ENCODE peak calls at places on chromosome 11, in five cellular contexts. A is left ventricle myocardium inferior, N is GM12865, G is testis, S is transverse colon. L is an unnamed sample.

GRCh38 chr11:9090488-9091043 is 833 bp downstream of the SCUBE2 start:
- DNase-seq in A (no peak), S (no peak), G (no peak), N (no peak), L (no peak)

GRCh38 chr11:6298605-6299004 is 21.7 kb downstream of the CAVIN3 start:
- DNase-seq in S (peak; percentile 29), G (peak; percentile 83), N (peak; percentile 55), A (peak; percentile 44), L (peak; percentile 12)

GRCh38 chr11:109298865-109299264 is 123.1 kb upstream of the C11orf87 start:
- DNase-seq in A (no peak), G (no peak), N (no peak), S (no peak), L (peak; percentile 30)

GRCh38 chr11:129333873-129334272 is 41.8 kb upstream of the BARX2 start:
- DNase-seq in A (no peak), S (no peak), N (no peak), G (no peak), L (no peak)

GRCh38 chr11:130188047-130188446 is 28.5 kb downstream of the ST14 start:
- DNase-seq in G (no peak), N (no peak), A (no peak), S (no peak), L (no peak)

GRCh38 chr11:15117751-15118150 is 3.0 kb downstream of the INSC start:
- DNase-seq in G (no peak), A (no peak), S (no peak), N (no peak), L (no peak)

GRCh38 chr11:132187814-132188213 is 817.4 kb downstream of the NTM start:
- DNase-seq in G (no peak), S (no peak), N (no peak), A (no peak), L (no peak)

GRCh38 chr11:3920148-3920852 is 64.8 kb downstream of the STIM1 start:
- DNase-seq in N (peak; percentile 76), G (no peak), A (no peak), S (peak; percentile 49), L (peak; percentile 87)

GRCh38 chr11:119942583-119943338 is 195.2 kb downstream of the TRIM29 start:
- DNase-seq in A (no peak), N (no peak), G (no peak), S (no peak), L (peak; percentile 50)

GRCh38 chr11:9037963-9038362 is 34.2 kb upstream of the NRIP3 start:
- DNase-seq in N (no peak), S (no peak), A (no peak), G (no peak), L (no peak)

DNA sequence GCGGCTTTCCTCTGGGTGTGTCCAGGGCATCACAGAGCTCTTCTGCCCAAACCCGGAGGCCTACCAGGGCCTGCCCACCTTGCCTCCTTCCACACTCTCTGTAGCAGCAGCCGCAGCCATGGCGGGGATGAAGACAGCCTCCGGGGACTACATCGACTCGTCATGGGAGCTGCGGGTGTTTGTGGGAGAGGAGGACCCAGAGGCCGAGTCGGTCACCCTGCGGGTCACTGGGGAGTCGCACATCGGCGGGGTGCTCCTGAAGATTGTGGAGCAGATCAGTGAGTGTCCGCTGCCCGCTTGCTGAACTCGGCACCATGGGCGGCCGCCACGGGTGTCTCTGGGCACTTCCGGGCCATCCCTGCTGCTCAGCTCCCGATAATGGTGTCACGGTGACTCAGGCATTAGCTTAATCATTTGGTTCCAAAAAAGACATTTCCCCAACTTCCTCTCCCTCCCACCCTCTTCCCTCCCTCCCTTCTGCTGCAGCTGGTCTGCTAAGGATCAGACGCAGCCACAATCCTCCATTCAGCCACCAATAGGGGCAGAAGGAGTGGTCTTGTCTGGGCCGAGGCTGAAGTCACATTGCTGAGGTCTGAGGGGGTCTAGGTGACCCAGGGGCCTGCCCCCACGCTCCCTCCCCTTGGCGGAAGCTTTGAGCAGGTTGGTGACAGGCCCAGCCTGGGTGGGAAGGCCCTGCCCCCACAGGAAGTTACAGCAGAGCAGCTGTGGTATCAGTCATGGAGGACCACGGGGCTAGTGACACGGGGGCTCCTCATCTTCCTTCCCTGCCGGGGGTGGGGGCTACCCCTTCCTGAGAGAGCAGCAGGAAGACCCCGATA is 945 bp downstream of the FERMT3 start:
- DNase-seq in S (peak; percentile 74), G (peak; percentile 37), N (peak; percentile 91), A (peak; percentile 69), L (peak; percentile 82)
- H3K4me3 ChIP-seq in S (no peak overlapping the region), G (peak overlapping the region; percentile 24), N (peak overlapping the region; percentile 65), A (peak overlapping the region; percentile 58), L (no peak overlapping the region)

GRCh38 chr11:105862736-105863367 is 159.2 kb downstream of the MSANTD4 start:
- DNase-seq in N (peak; percentile 40), A (no peak), G (no peak), S (no peak), L (peak; percentile 65)
- TF ChIP-seq CTCF in N (peak; percentile 35), A (peak; percentile 73), G (peak; percentile 49), S (peak; percentile 59), L (peak; percentile 65)

GRCh38 chr11:12673601-12673923 is 659 bp upstream of the TEAD1 start:
- DNase-seq in S (no peak), A (no peak), N (no peak), G (no peak), L (no peak)

GRCh38 chr11:12675951-12676711 is 1.9 kb downstream of the TEAD1 start:
- DNase-seq in N (peak; percentile 24), S (no peak), A (no peak), G (peak; percentile 32), L (peak; percentile 58)

GRCh38 chr11:12674571-12674935 is 332 bp downstream of the TEAD1 start:
- DNase-seq in S (peak; percentile 31), A (no peak), N (peak; percentile 52), G (peak; percentile 38), L (no peak)

GRCh38 chr11:12673924-12674570 is at the start of gene TEAD1:
- DNase-seq in S (peak; percentile 97), G (peak; percentile 97), A (peak; percentile 96), N (peak; percentile 94), L (peak; percentile 94)

GRCh38 chr11:12674936-12675696 is 895 bp downstream of the TEAD1 start:
- DNase-seq in G (peak; percentile 64), A (peak; percentile 48), N (no peak), S (no peak), L (no peak)
- H3K4me3 ChIP-seq in G (peak overlapping the region; percentile 86), A (peak overlapping the region; percentile 84), N (peak overlapping the region; percentile 81), S (peak overlapping the region; percentile 72), L (peak overlapping the region; percentile 87)

GRCh38 chr11:102453921-102454320 is 1.4 kb upstream of the TMEM123 start:
- DNase-seq in A (no peak), S (no peak), N (no peak), G (no peak), L (no peak)

GRCh38 chr11:102453286-102453797 is 777 bp upstream of the TMEM123 start:
- DNase-seq in S (no peak), G (peak; percentile 60), N (no peak), A (peak; percentile 30), L (peak; percentile 11)

GRCh38 chr11:102451693-102452460 is 688 bp downstream of the TMEM123 start:
- DNase-seq in G (peak; percentile 78), S (peak; percentile 82), A (peak; percentile 70), N (peak; percentile 91), L (peak; percentile 41)

GRCh38 chr11:102451041-102451692 is 1.4 kb downstream of the TMEM123 start:
- DNase-seq in A (no peak), S (no peak), N (no peak), G (no peak), L (no peak)

GRCh38 chr11:102452461-102453285 is at the start of gene TMEM123:
- DNase-seq in A (peak; percentile 86), N (peak; percentile 91), S (peak; percentile 89), G (peak; percentile 87), L (peak; percentile 44)
- TF ChIP-seq CTCF in A (no peak), N (no peak), S (no peak), G (peak; percentile 7), L (no peak)

GRCh38 chr11:57663975-57664374 is 3.9 kb upstream of the ZDHHC5 start:
- DNase-seq in N (no peak), S (no peak), A (no peak), G (no peak), L (no peak)

GRCh38 chr11:57667065-57667714 is 724 bp upstream of the ZDHHC5 start:
- DNase-seq in S (peak; percentile 96), N (peak; percentile 99), A (peak; percentile 96), G (peak; percentile 100), L (peak; percentile 99)

GRCh38 chr11:57662893-57663292 is 5.0 kb upstream of the ZDHHC5 start:
- DNase-seq in A (no peak), G (no peak), S (no peak), N (no peak), L (no peak)

GRCh38 chr11:57668467-57668890 is 565 bp downstream of the ZDHHC5 start:
- DNase-seq in A (no peak), N (peak; percentile 47), S (peak; percentile 40), G (no peak), L (no peak)

DNA sequence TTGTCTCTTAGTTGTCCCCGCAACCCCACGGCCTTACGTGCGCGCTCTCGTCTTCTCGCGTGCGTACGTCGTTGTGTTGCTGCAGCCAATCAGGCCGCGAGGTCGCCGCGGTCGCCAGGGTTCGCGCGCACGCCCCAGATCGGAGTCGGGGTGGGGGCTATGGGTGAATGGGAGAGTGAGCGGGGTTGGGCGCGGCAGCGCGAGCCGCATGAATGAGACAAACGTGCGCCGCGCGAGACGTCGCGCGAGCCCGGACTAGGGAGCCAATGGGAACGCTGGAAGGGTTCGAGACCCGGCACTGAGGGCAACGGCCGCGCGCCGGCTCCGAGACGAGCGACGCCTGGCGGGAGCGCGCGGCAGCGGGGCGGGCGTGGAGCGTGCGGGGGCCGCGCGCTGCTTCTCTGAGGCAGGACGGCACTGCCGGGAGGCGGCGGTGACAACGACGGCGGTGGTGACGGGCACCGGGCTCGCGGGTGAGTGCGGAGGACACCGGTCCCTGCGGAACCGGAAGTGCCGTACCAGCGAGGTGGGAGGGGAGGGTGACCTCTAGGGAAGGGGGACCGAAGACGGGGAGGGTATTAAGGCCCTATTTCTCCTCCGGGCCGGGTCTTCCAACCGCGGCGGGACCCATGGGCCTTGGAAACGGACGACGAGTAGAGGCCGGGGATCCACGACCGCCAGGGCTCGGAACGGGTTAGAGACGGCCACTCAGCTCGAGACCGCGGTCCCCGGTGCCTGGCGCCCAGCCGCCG is at the start of gene ZDHHC5:
- DNase-seq in N (peak; percentile 100), G (peak; percentile 100), A (peak; percentile 99), S (peak; percentile 99), L (peak; percentile 99)
- H3K4me3 ChIP-seq in N (peak within 1 kb of the TSS; percentile 77), G (peak within 1 kb of the TSS; percentile 99), A (peak within 1 kb of the TSS; percentile 96), S (peak within 1 kb of the TSS; percentile 91), L (peak within 1 kb of the TSS; percentile 78)

GRCh38 chr11:67645521-67646457 is 4.7 kb downstream of the ACY3 start:
- DNase-seq in S (no peak), G (no peak), N (peak; percentile 44), A (no peak), L (no peak)

GRCh38 chr11:67642148-67642475 is 2.5 kb upstream of the TBX10 start:
- DNase-seq in A (no peak), N (no peak), G (no peak), S (no peak), L (no peak)

GRCh38 chr11:67644472-67645418 is 5.2 kb upstream of the TBX10 start:
- DNase-seq in S (no peak), G (no peak), A (no peak), N (no peak), L (no peak)

GRCh38 chr11:67642490-67643120 is 3.0 kb upstream of the TBX10 start:
- DNase-seq in A (no peak), S (no peak), G (no peak), N (no peak), L (no peak)

GRCh38 chr11:67644042-67644441 is 4.5 kb upstream of the TBX10 start:
- DNase-seq in A (no peak), N (no peak), S (no peak), G (no peak), L (peak; percentile 17)
- TF ChIP-seq CTCF in A (peak; percentile 19), N (peak; percentile 38), S (no peak), G (no peak), L (peak; percentile 35)

L was measured in fibroblast of mammary gland.